ENCODE peak calls at places on chromosome 10, in seven cellular contexts. O, E, N, J, H, Y and D are unnamed samples. For H3K36me3, the result is how much of the 10 kb centered on the place peaks cover.

GRCh38 chr10:70331160-70331485 is 47.3 kb upstream of the NPFFR1 start:
- DNase-seq in H (no peak), N (no peak), Y (no peak), J (no peak), O (no peak), E (no peak), D (no peak)

GRCh38 chr10:82874671-82875070 is 999.7 kb downstream of the NRG3 start:
- DNase-seq in E (no peak), J (no peak), H (no peak), Y (no peak), O (no peak), N (no peak), D (no peak)

GRCh38 chr10:23314835-23315239 is 29.8 kb downstream of the C10orf67 start:
- DNase-seq in O (peak), N (peak), E (no peak), Y (peak), H (no peak), J (no peak), D (no peak)

GRCh38 chr10:63236113-63236935 is 103.2 kb downstream of the NRBF2 start:
- DNase-seq in H (no peak), E (no peak), O (peak), N (no peak), Y (no peak), J (no peak), D (peak)

GRCh38 chr10:72690071-72690755 is 1.7 kb upstream of the MCU start:
- DNase-seq in J (no peak), E (no peak), Y (no peak), O (no peak), N (no peak), H (no peak), D (no peak)

GRCh38 chr10:35336921-35337741 is 822 bp downstream of the CCNY start:
- DNase-seq in N (peak), J (peak), E (peak), Y (peak), O (peak), H (no peak), D (peak)

GRCh38 chr10:71383972-71384687 is 12.6 kb upstream of the CDH23 start:
- DNase-seq in O (peak), N (peak), Y (peak), E (peak), H (no peak), J (peak), D (peak)

GRCh38 chr10:11793762-11794479 is 29.2 kb upstream of the PROSER2 start:
- DNase-seq in O (peak), Y (no peak), E (no peak), N (no peak), J (no peak), H (no peak), D (no peak)

GRCh38 chr10:132170561-132171361 is 16.0 kb upstream of the DPYSL4 start:
- DNase-seq in N (no peak), E (no peak), H (no peak), O (no peak), Y (no peak), J (no peak), D (no peak)

GRCh38 chr10:25018703-25019102 is 2.3 kb downstream of the THNSL1 start:
- DNase-seq in H (no peak), O (no peak), N (no peak), E (no peak), Y (no peak), J (no peak), D (no peak)

GRCh38 chr10:49138361-49138891 is 4.6 kb upstream of the FAM170B start:
- DNase-seq in H (no peak), Y (no peak), N (no peak), O (peak), E (peak), J (no peak), D (no peak)
- TF ChIP-seq CTCF in H (no peak), Y (no peak), N (no peak), O (no peak), E (no peak), J (no peak), D (no peak)

DNA sequence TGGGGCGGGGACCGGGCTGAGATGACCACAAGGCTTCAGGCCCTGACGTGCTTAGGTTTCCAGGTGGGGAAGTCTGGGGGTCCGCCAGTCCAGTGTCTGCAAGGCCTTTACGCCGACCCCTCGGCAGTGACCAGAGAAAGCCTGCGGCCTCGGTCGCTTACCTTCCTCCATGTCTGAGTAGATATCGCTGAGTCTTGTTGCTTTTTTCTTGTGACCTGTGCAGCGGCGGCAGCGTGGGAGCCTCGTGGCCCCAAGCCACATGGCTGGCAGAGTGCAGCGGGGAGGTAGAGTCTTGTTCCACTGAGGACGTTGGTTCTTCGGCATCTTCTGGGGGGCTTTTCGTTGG is 329 bp downstream of the NOLC1 start:
- DNase-seq in J (no peak), Y (no peak), E (no peak), O (peak), N (no peak), H (no peak), D (no peak)
- H3K36me3 ChIP-seq in J (half or more), Y (under half), E (under half), O (under half), N (under half), H (under half), D (under half)

GRCh38 chr10:112952282-112952991 is 2.4 kb downstream of the TCF7L2 start:
- DNase-seq in H (no peak), N (no peak), J (peak), O (peak), E (peak), Y (no peak), D (no peak)

GRCh38 chr10:112949128-112949823 is 771 bp upstream of the TCF7L2 start:
- DNase-seq in N (no peak), H (no peak), O (peak), Y (no peak), J (no peak), E (no peak), D (no peak)

GRCh38 chr10:112951349-112952281 is 1.6 kb downstream of the TCF7L2 start:
- DNase-seq in H (no peak), N (peak), E (peak), Y (no peak), J (peak), O (peak), D (peak)

GRCh38 chr10:112950714-112951348 is 784 bp downstream of the TCF7L2 start:
- DNase-seq in Y (no peak), J (peak), O (peak), E (peak), N (peak), H (no peak), D (no peak)

GRCh38 chr10:112949875-112950507 is at the start of gene TCF7L2:
- DNase-seq in J (peak), Y (peak), E (peak), N (peak), H (peak), O (peak), D (no peak)
- TF ChIP-seq CTCF in J (no peak), Y (no peak), E (no peak), N (no peak), H (no peak), O (no peak), D (no peak)

GRCh38 chr10:110698340-110698739 is 54.2 kb downstream of the RBM20 start:
- DNase-seq in Y (no peak), J (no peak), N (no peak), O (no peak), H (no peak), E (no peak), D (no peak)

GRCh38 chr10:110700947-110701617 is 56.9 kb downstream of the RBM20 start:
- DNase-seq in J (no peak), O (no peak), Y (no peak), N (peak), E (no peak), H (no peak), D (no peak)

GRCh38 chr10:110699859-110700468 is 55.8 kb downstream of the RBM20 start:
- DNase-seq in H (no peak), Y (no peak), N (no peak), E (no peak), O (no peak), J (no peak), D (no peak)

GRCh38 chr10:110701618-110701971 is 57.5 kb downstream of the RBM20 start:
- DNase-seq in O (no peak), E (no peak), H (no peak), J (no peak), Y (no peak), N (no peak), D (no peak)

GRCh38 chr10:110698782-110699201 is 54.7 kb downstream of the RBM20 start:
- DNase-seq in H (no peak), N (no peak), Y (no peak), O (peak), E (no peak), J (no peak), D (no peak)
- H3K36me3 ChIP-seq in H (under half), N (under half), Y (under half), O (under half), E (under half), J (under half), D (under half)

GRCh38 chr10:111319866-111320265 is 243.0 kb downstream of the ADRA2A start:
- DNase-seq in H (no peak), E (no peak), N (no peak), Y (no peak), J (no peak), O (no peak), D (no peak)

DNA sequence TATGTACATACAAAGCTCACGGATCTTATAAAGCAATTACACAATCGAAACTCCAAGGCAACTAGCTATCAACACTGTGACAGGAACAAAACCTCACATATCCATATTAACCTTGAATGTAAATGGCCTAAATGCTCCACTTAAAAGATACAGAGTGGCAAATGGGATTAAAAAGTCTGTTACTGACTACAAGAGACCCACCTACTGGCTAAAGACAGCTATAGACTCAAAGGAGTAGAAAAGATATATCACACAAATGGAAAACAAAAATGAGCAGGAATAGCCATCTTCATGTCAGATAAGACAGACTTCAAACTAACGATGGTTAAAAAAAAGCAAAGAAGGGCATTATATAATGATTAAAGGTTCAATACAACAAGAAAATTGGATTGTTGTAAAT is 246.7 kb downstream of the ADRA2A start:
- DNase-seq in Y (no peak), J (no peak), N (no peak), O (no peak), E (no peak), H (no peak), D (no peak)
- TF ChIP-seq CTCF in Y (no peak), J (no peak), N (no peak), O (peak), E (no peak), H (no peak), D (peak)

GRCh38 chr10:1006573-1006972 is 18.3 kb downstream of the GTPBP4 start:
- DNase-seq in J (no peak), O (no peak), N (no peak), Y (no peak), E (no peak), H (no peak), D (no peak)

GRCh38 chr10:1007583-1007982 is 18.1 kb downstream of the IDI2 start:
- DNase-seq in H (no peak), Y (no peak), J (no peak), O (no peak), N (no peak), E (no peak), D (no peak)

GRCh38 chr10:1009071-1009494 is 16.6 kb downstream of the IDI2 start:
- DNase-seq in O (no peak), E (no peak), N (no peak), J (no peak), H (no peak), Y (no peak), D (no peak)

GRCh38 chr10:1011696-1012095 is 14.0 kb downstream of the IDI2 start:
- DNase-seq in H (no peak), N (no peak), E (no peak), J (no peak), O (no peak), Y (no peak), D (no peak)

GRCh38 chr10:1010703-1011102 is 15.0 kb downstream of the IDI2 start:
- DNase-seq in Y (no peak), J (no peak), E (no peak), H (no peak), N (no peak), O (no peak), D (no peak)
- H3K36me3 ChIP-seq in Y (half or more), J (half or more), E (under half), H (half or more), N (half or more), O (under half), D (under half)

GRCh38 chr10:113921571-113922370 is 67.3 kb downstream of the NHLRC2 start:
- DNase-seq in Y (no peak), H (no peak), E (no peak), O (no peak), J (no peak), N (no peak), D (no peak)
- TF ChIP-seq CTCF in Y (no peak), H (no peak), E (no peak), O (no peak), J (no peak), N (no peak), D (no peak)

GRCh38 chr10:133281628-133282372 is 5.1 kb upstream of the ADAM8 start:
- DNase-seq in H (no peak), Y (no peak), J (no peak), E (no peak), O (no peak), N (no peak), D (no peak)

GRCh38 chr10:133279266-133279960 is 2.7 kb upstream of the ADAM8 start:
- DNase-seq in J (no peak), E (no peak), O (no peak), H (no peak), N (no peak), Y (no peak), D (no peak)

GRCh38 chr10:133281084-133281483 is 4.4 kb upstream of the ADAM8 start:
- DNase-seq in H (no peak), O (no peak), Y (no peak), E (no peak), N (no peak), J (no peak), D (no peak)

GRCh38 chr10:133279961-133280283 is 3.3 kb upstream of the ADAM8 start:
- DNase-seq in J (no peak), H (no peak), O (no peak), E (no peak), N (no peak), Y (peak), D (no peak)

GRCh38 chr10:133280391-133281059 is 3.9 kb upstream of the ADAM8 start:
- DNase-seq in N (no peak), E (no peak), Y (no peak), J (no peak), H (no peak), O (no peak), D (no peak)
- H3K36me3 ChIP-seq in N (under half), E (under half), Y (half or more), J (half or more), H (under half), O (under half), D (under half)

GRCh38 chr10:53786236-53786635 is 1013.7 kb upstream of the MBL2 start:
- DNase-seq in Y (no peak), H (no peak), J (no peak), N (no peak), O (no peak), E (no peak), D (no peak)
- TF ChIP-seq CTCF in Y (no peak), H (no peak), J (no peak), N (no peak), O (no peak), E (no peak), D (peak)

GRCh38 chr10:101934911-101935310 is 91.3 kb upstream of the KCNIP2 start:
- DNase-seq in Y (no peak), E (no peak), J (no peak), H (no peak), O (no peak), N (no peak), D (no peak)

GRCh38 chr10:101935431-101935830 is 91.8 kb upstream of the KCNIP2 start:
- DNase-seq in O (no peak), Y (no peak), H (no peak), J (no peak), E (no peak), N (no peak), D (no peak)

GRCh38 chr10:101933976-101934375 is 90.4 kb upstream of the KCNIP2 start:
- DNase-seq in J (no peak), Y (no peak), O (no peak), H (no peak), E (no peak), N (no peak), D (no peak)

GRCh38 chr10:101932182-101932581 is 88.6 kb upstream of the KCNIP2 start:
- DNase-seq in Y (no peak), H (no peak), E (no peak), O (no peak), N (no peak), J (no peak), D (no peak)
- H3K36me3 ChIP-seq in Y (under half), H (under half), E (under half), O (under half), N (under half), J (under half), D (under half)